ENCODE peak calls at places on chromosomes 4 and X, in six cellular contexts. T is cardiac muscle cell, H is epithelial cell of proximal tubule, S is psoas muscle, V is breast epithelium, E is endodermal cell. X is an unnamed sample.

GRCh38 chr4:114519368-114519767 is 79.2 kb upstream of the UGT8 start:
- DNase-seq in T (no peak), H (no peak), S (no peak), V (no peak), E (no peak), X (no peak)

GRCh38 chrX:15607067-15607466 is 6.3 kb upstream of the ACE2 start:
- DNase-seq in T (no peak), H (no peak), S (no peak), V (no peak), E (no peak), X (no peak)

GRCh38 chr4:40908297-40908696 is 158.5 kb downstream of the NSUN7 start:
- DNase-seq in T (no peak), H (no peak), S (no peak), V (peak; percentile 29), E (no peak), X (no peak)

GRCh38 chr4:186781032-186781917 is 57.6 kb upstream of the FAT1 start:
- DNase-seq in T (peak; percentile 77), H (no peak), S (no peak), V (no peak), E (no peak), X (peak; percentile 55)

GRCh38 chr4:15001248-15001824 is 945 bp upstream of the CPEB2 start:
- DNase-seq in T (peak; percentile 93), H (peak; percentile 78), S (peak; percentile 81), V (peak; percentile 78), E (peak; percentile 82), X (peak; percentile 89)

GRCh38 chr4:139905489-139905888 is 239.9 kb downstream of the MGST2 start:
- DNase-seq in T (no peak), H (no peak), S (no peak), V (no peak), E (no peak), X (no peak)

GRCh38 chrX:3160771-3161170 is 119.5 kb downstream of the ARSF start:
- DNase-seq in T (no peak), H (no peak), S (no peak), V (no peak), E (no peak), X (no peak)

GRCh38 chr4:139593091-139593564 is 37.1 kb upstream of the SETD7 start:
- DNase-seq in T (peak; percentile 58), H (no peak), S (no peak), V (no peak), E (peak; percentile 80), X (peak; percentile 48)

GRCh38 chrX:150051096-150051495 is 112.8 kb upstream of the EOLA2 start:
- DNase-seq in T (no peak), H (no peak), S (no peak), V (no peak), E (no peak), X (no peak)

GRCh38 chr4:114599231-114600065 is 841 bp downstream of the UGT8 start:
- DNase-seq in T (no peak), H (no peak), S (no peak), V (no peak), E (peak; percentile 82), X (peak; percentile 4)

GRCh38 chr4:119833611-119834010 is 205.0 kb upstream of the PDE5A start:
- DNase-seq in T (no peak), H (no peak), S (no peak), V (no peak), E (no peak), X (no peak)

GRCh38 chrX:410296-410695 is 23.6 kb upstream of the PPP2R3B start:
- DNase-seq in T (no peak), H (no peak), S (no peak), V (no peak), E (no peak), X (no peak)

GRCh38 chrX:418927-419729 is 32.4 kb upstream of the PPP2R3B start:
- DNase-seq in T (no peak), H (no peak), S (no peak), V (no peak), E (no peak), X (no peak)

GRCh38 chrX:413322-414201 is 26.9 kb upstream of the PPP2R3B start:
- DNase-seq in T (peak; percentile 37), H (no peak), S (peak; percentile 23), V (no peak), E (peak; percentile 87), X (no peak)
- H3K4me3 ChIP-seq in T (no peak overlapping the region), H (peak overlapping the region; percentile 11), S (peak overlapping the region; percentile 60), V (peak overlapping the region; percentile 18), E (no peak overlapping the region), X (no peak overlapping the region)

GRCh38 chr4:72677886-72678285 is 108.9 kb upstream of the ADAMTS3 start:
- DNase-seq in T (no peak), H (no peak), S (no peak), V (no peak), E (no peak), X (no peak)
- TF ChIP-seq CTCF in T (no peak), H (no peak), S (no peak), V (no peak), E (no peak), X (no peak)

GRCh38 chrX:153411988-153412574 is 809 bp downstream of the ZFP92 start:
- DNase-seq in T (no peak), H (no peak), S (no peak), V (no peak), E (no peak), X (peak; percentile 7)
- H3K4me3 ChIP-seq in T (no peak overlapping the region), H (peak overlapping the region; percentile 50), S (peak overlapping the region; percentile 60), V (peak overlapping the region; percentile 49), E (no peak overlapping the region), X (peak overlapping the region; percentile 58)

GRCh38 chrX:110853610-110854009 is 58.0 kb upstream of the CHRDL1 start:
- DNase-seq in T (peak; percentile 6), H (no peak), S (no peak), V (peak; percentile 61), E (peak; percentile 65), X (peak; percentile 3)
- TF ChIP-seq CTCF in T (peak; percentile 17), H (peak; percentile 51), S (no peak), V (peak; percentile 21), E (peak; percentile 73), X (peak; percentile 27)

GRCh38 chr4:182528819-182529218 is 285.6 kb downstream of the TENM3 start:
- DNase-seq in T (no peak), H (no peak), S (no peak), V (no peak), E (no peak), X (no peak)
- H3K4me3 ChIP-seq in T (no peak overlapping the region), H (no peak overlapping the region), S (no peak overlapping the region), V (no peak overlapping the region), E (no peak overlapping the region), X (no peak overlapping the region)

DNA sequence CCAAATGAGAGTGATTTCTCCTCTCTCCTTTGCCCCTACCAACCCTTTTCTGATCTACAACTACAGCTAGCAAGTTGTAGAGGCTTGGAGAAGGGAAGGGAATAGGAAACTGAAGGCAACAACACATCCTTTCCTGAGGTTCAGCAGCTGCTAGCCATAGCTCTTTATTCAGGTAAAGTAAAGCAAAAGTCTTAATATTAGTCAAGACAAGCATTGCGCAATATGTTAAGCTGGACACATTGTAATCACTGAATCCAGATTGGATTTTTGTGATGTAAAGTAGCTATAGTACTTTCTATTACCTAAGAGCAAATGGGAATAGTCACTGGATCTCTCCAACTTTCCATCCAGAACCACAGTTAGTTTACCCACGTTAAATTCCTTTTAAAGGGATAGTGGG is 6.2 kb downstream of the TKTL2 start:
- DNase-seq in T (no peak), H (no peak), S (no peak), V (no peak), E (no peak), X (no peak)
- TF ChIP-seq CTCF in T (no peak), H (no peak), S (no peak), V (no peak), E (no peak), X (no peak)